ENCODE peak calls at places on chromosomes 16 and 17, in nine cellular contexts. One of them, this sample, is unnamed.

GRCh38 chr16:16031401-16031800 is 82.0 kb downstream of the ABCC1 start:
- DNase-seq in BJ: no peak
- DNase-seq in DMS153: no peak
- DNase-seq in dermis blood vessel endothelial cell: no peak
- DNase-seq in activated T-cell treated with anti-CD3 and anti-CD28 coated beads, Interleukin-2, amount 50 U/mL, for 72 hours: no peak
- DNase-seq in K562: no peak
- DNase-seq in renal cortical epithelial cell: no peak
- DNase-seq in HTR-8/SVneo: no peak
- DNase-seq in stimulated activated CD8-positive, alpha-beta memory T cell treated with anti-CD3 and anti-CD28 coated beads, Interleukin-2, amount 100 ng/mL, for 48 hours: no peak
- DNase-seq in this sample: no peak

GRCh38 chr17:30921544-30922196 is at the start of gene ADAP2:
- DNase-seq in HTR-8/SVneo: peak; percentile 66
- DNase-seq in BJ: no peak
- DNase-seq in K562: peak; percentile 72
- DNase-seq in DMS153: no peak
- DNase-seq in activated T-cell treated with anti-CD3 and anti-CD28 coated beads, Interleukin-2, amount 50 U/mL, for 72 hours: peak; percentile 13
- DNase-seq in dermis blood vessel endothelial cell: peak; percentile 24
- DNase-seq in stimulated activated CD8-positive, alpha-beta memory T cell treated with anti-CD3 and anti-CD28 coated beads, Interleukin-2, amount 100 ng/mL, for 48 hours: no peak
- DNase-seq in renal cortical epithelial cell: no peak
- DNase-seq in this sample: peak; percentile 77

GRCh38 chr17:66733759-66734158 is 101.2 kb upstream of the CACNG5 start:
- DNase-seq in dermis blood vessel endothelial cell: no peak
- DNase-seq in renal cortical epithelial cell: no peak
- DNase-seq in stimulated activated CD8-positive, alpha-beta memory T cell treated with anti-CD3 and anti-CD28 coated beads, Interleukin-2, amount 100 ng/mL, for 48 hours: no peak
- DNase-seq in BJ: no peak
- DNase-seq in HTR-8/SVneo: no peak
- DNase-seq in activated T-cell treated with anti-CD3 and anti-CD28 coated beads, Interleukin-2, amount 50 U/mL, for 72 hours: no peak
- DNase-seq in DMS153: no peak
- DNase-seq in K562: no peak
- DNase-seq in this sample: no peak

GRCh38 chr17:36768355-36768754 is 167.0 kb downstream of the MRM1 start:
- DNase-seq in DMS153: no peak
- DNase-seq in activated T-cell treated with anti-CD3 and anti-CD28 coated beads, Interleukin-2, amount 50 U/mL, for 72 hours: no peak
- DNase-seq in K562: peak; percentile 34
- DNase-seq in BJ: no peak
- DNase-seq in renal cortical epithelial cell: no peak
- DNase-seq in dermis blood vessel endothelial cell: peak; percentile 8
- DNase-seq in stimulated activated CD8-positive, alpha-beta memory T cell treated with anti-CD3 and anti-CD28 coated beads, Interleukin-2, amount 100 ng/mL, for 48 hours: no peak
- DNase-seq in HTR-8/SVneo: peak; percentile 35
- DNase-seq in this sample: no peak

GRCh38 chr16:77317059-77317458 is 117.8 kb downstream of the ADAMTS18 start:
- DNase-seq in K562: no peak
- DNase-seq in stimulated activated CD8-positive, alpha-beta memory T cell treated with anti-CD3 and anti-CD28 coated beads, Interleukin-2, amount 100 ng/mL, for 48 hours: no peak
- DNase-seq in dermis blood vessel endothelial cell: no peak
- DNase-seq in renal cortical epithelial cell: no peak
- DNase-seq in activated T-cell treated with anti-CD3 and anti-CD28 coated beads, Interleukin-2, amount 50 U/mL, for 72 hours: no peak
- DNase-seq in DMS153: no peak
- DNase-seq in HTR-8/SVneo: no peak
- DNase-seq in BJ: no peak
- DNase-seq in this sample: no peak

GRCh38 chr17:14428640-14429029 is 127.8 kb downstream of the HS3ST3B1 start:
- DNase-seq in renal cortical epithelial cell: no peak
- DNase-seq in DMS153: no peak
- DNase-seq in K562: no peak
- DNase-seq in HTR-8/SVneo: no peak
- DNase-seq in stimulated activated CD8-positive, alpha-beta memory T cell treated with anti-CD3 and anti-CD28 coated beads, Interleukin-2, amount 100 ng/mL, for 48 hours: peak; percentile 4
- DNase-seq in BJ: no peak
- DNase-seq in activated T-cell treated with anti-CD3 and anti-CD28 coated beads, Interleukin-2, amount 50 U/mL, for 72 hours: peak; percentile 39
- DNase-seq in dermis blood vessel endothelial cell: no peak
- DNase-seq in this sample: no peak

GRCh38 chr16:85017151-85017550 is 5.8 kb upstream of the ZDHHC7 start:
- DNase-seq in K562: no peak
- DNase-seq in DMS153: no peak
- DNase-seq in activated T-cell treated with anti-CD3 and anti-CD28 coated beads, Interleukin-2, amount 50 U/mL, for 72 hours: peak; percentile 12
- DNase-seq in dermis blood vessel endothelial cell: no peak
- DNase-seq in renal cortical epithelial cell: no peak
- DNase-seq in BJ: no peak
- DNase-seq in HTR-8/SVneo: no peak
- DNase-seq in stimulated activated CD8-positive, alpha-beta memory T cell treated with anti-CD3 and anti-CD28 coated beads, Interleukin-2, amount 100 ng/mL, for 48 hours: no peak
- DNase-seq in this sample: no peak

GRCh38 chr17:19800571-19800970 is 52.5 kb upstream of the ALDH3A1 start:
- DNase-seq in activated T-cell treated with anti-CD3 and anti-CD28 coated beads, Interleukin-2, amount 50 U/mL, for 72 hours: no peak
- DNase-seq in K562: no peak
- DNase-seq in dermis blood vessel endothelial cell: no peak
- DNase-seq in HTR-8/SVneo: no peak
- DNase-seq in stimulated activated CD8-positive, alpha-beta memory T cell treated with anti-CD3 and anti-CD28 coated beads, Interleukin-2, amount 100 ng/mL, for 48 hours: no peak
- DNase-seq in BJ: no peak
- DNase-seq in renal cortical epithelial cell: no peak
- DNase-seq in DMS153: no peak
- DNase-seq in this sample: no peak

GRCh38 chr17:82382933-82383255 is 11.3 kb downstream of the UTS2R start:
- DNase-seq in HTR-8/SVneo: no peak
- DNase-seq in dermis blood vessel endothelial cell: no peak
- DNase-seq in K562: no peak
- DNase-seq in DMS153: no peak
- DNase-seq in stimulated activated CD8-positive, alpha-beta memory T cell treated with anti-CD3 and anti-CD28 coated beads, Interleukin-2, amount 100 ng/mL, for 48 hours: no peak
- DNase-seq in BJ: no peak
- DNase-seq in activated T-cell treated with anti-CD3 and anti-CD28 coated beads, Interleukin-2, amount 50 U/mL, for 72 hours: no peak
- DNase-seq in renal cortical epithelial cell: no peak
- DNase-seq in this sample: no peak

GRCh38 chr16:67093098-67093732 is 16.5 kb upstream of the PHAF1 start:
- DNase-seq in K562: no peak
- DNase-seq in HTR-8/SVneo: no peak
- DNase-seq in BJ: no peak
- DNase-seq in stimulated activated CD8-positive, alpha-beta memory T cell treated with anti-CD3 and anti-CD28 coated beads, Interleukin-2, amount 100 ng/mL, for 48 hours: no peak
- DNase-seq in DMS153: no peak
- DNase-seq in activated T-cell treated with anti-CD3 and anti-CD28 coated beads, Interleukin-2, amount 50 U/mL, for 72 hours: no peak
- DNase-seq in dermis blood vessel endothelial cell: no peak
- DNase-seq in renal cortical epithelial cell: no peak
- DNase-seq in this sample: no peak

GRCh38 chr17:40478486-40478885 is 22.9 kb downstream of the TNS4 start:
- DNase-seq in activated T-cell treated with anti-CD3 and anti-CD28 coated beads, Interleukin-2, amount 50 U/mL, for 72 hours: no peak
- DNase-seq in renal cortical epithelial cell: no peak
- DNase-seq in K562: no peak
- DNase-seq in DMS153: no peak
- DNase-seq in dermis blood vessel endothelial cell: no peak
- DNase-seq in BJ: no peak
- DNase-seq in stimulated activated CD8-positive, alpha-beta memory T cell treated with anti-CD3 and anti-CD28 coated beads, Interleukin-2, amount 100 ng/mL, for 48 hours: no peak
- DNase-seq in HTR-8/SVneo: no peak
- DNase-seq in this sample: no peak

GRCh38 chr17:81440511-81441244 is 45.4 kb downstream of the BAHCC1 start:
- DNase-seq in BJ: no peak
- DNase-seq in stimulated activated CD8-positive, alpha-beta memory T cell treated with anti-CD3 and anti-CD28 coated beads, Interleukin-2, amount 100 ng/mL, for 48 hours: no peak
- DNase-seq in dermis blood vessel endothelial cell: peak; percentile 53
- DNase-seq in K562: peak; percentile 86
- DNase-seq in HTR-8/SVneo: peak; percentile 37
- DNase-seq in renal cortical epithelial cell: no peak
- DNase-seq in activated T-cell treated with anti-CD3 and anti-CD28 coated beads, Interleukin-2, amount 50 U/mL, for 72 hours: peak; percentile 19
- DNase-seq in DMS153: no peak
- DNase-seq in this sample: no peak

GRCh38 chr17:40556198-40556661 is 9.0 kb downstream of the CCR7 start:
- DNase-seq in renal cortical epithelial cell: no peak
- DNase-seq in stimulated activated CD8-positive, alpha-beta memory T cell treated with anti-CD3 and anti-CD28 coated beads, Interleukin-2, amount 100 ng/mL, for 48 hours: no peak
- DNase-seq in DMS153: no peak
- DNase-seq in HTR-8/SVneo: no peak
- DNase-seq in K562: no peak
- DNase-seq in dermis blood vessel endothelial cell: no peak
- DNase-seq in BJ: no peak
- DNase-seq in activated T-cell treated with anti-CD3 and anti-CD28 coated beads, Interleukin-2, amount 50 U/mL, for 72 hours: peak; percentile 2
- DNase-seq in this sample: no peak

GRCh38 chr16:2148714-2149629 is 547 bp downstream of the RAB26 start:
- DNase-seq in dermis blood vessel endothelial cell: no peak
- DNase-seq in renal cortical epithelial cell: no peak
- DNase-seq in HTR-8/SVneo: no peak
- DNase-seq in activated T-cell treated with anti-CD3 and anti-CD28 coated beads, Interleukin-2, amount 50 U/mL, for 72 hours: peak; percentile 50
- DNase-seq in BJ: no peak
- DNase-seq in K562: peak; percentile 57
- DNase-seq in stimulated activated CD8-positive, alpha-beta memory T cell treated with anti-CD3 and anti-CD28 coated beads, Interleukin-2, amount 100 ng/mL, for 48 hours: no peak
- DNase-seq in DMS153: no peak
- DNase-seq in this sample: no peak

GRCh38 chr17:19876524-19877161 is 8.9 kb upstream of the ULK2 start:
- DNase-seq in activated T-cell treated with anti-CD3 and anti-CD28 coated beads, Interleukin-2, amount 50 U/mL, for 72 hours: peak; percentile 19
- DNase-seq in K562: no peak
- DNase-seq in renal cortical epithelial cell: no peak
- DNase-seq in BJ: no peak
- DNase-seq in dermis blood vessel endothelial cell: no peak
- DNase-seq in DMS153: no peak
- DNase-seq in HTR-8/SVneo: no peak
- DNase-seq in stimulated activated CD8-positive, alpha-beta memory T cell treated with anti-CD3 and anti-CD28 coated beads, Interleukin-2, amount 100 ng/mL, for 48 hours: no peak
- DNase-seq in this sample: peak; percentile 33

GRCh38 chr17:66889480-66890230 is 54.7 kb downstream of the CACNG5 start:
- DNase-seq in activated T-cell treated with anti-CD3 and anti-CD28 coated beads, Interleukin-2, amount 50 U/mL, for 72 hours: no peak
- DNase-seq in HTR-8/SVneo: no peak
- DNase-seq in DMS153: no peak
- DNase-seq in K562: no peak
- DNase-seq in renal cortical epithelial cell: no peak
- DNase-seq in BJ: no peak
- DNase-seq in dermis blood vessel endothelial cell: no peak
- DNase-seq in stimulated activated CD8-positive, alpha-beta memory T cell treated with anti-CD3 and anti-CD28 coated beads, Interleukin-2, amount 100 ng/mL, for 48 hours: no peak
- DNase-seq in this sample: no peak

GRCh38 chr17:64357191-64357981 is 33.3 kb downstream of the PECAM1 start:
- DNase-seq in dermis blood vessel endothelial cell: peak; percentile 96
- DNase-seq in DMS153: no peak
- DNase-seq in stimulated activated CD8-positive, alpha-beta memory T cell treated with anti-CD3 and anti-CD28 coated beads, Interleukin-2, amount 100 ng/mL, for 48 hours: no peak
- DNase-seq in activated T-cell treated with anti-CD3 and anti-CD28 coated beads, Interleukin-2, amount 50 U/mL, for 72 hours: no peak
- DNase-seq in K562: no peak
- DNase-seq in BJ: peak; percentile 99
- DNase-seq in HTR-8/SVneo: peak; percentile 69
- DNase-seq in renal cortical epithelial cell: peak; percentile 77
- DNase-seq in this sample: peak; percentile 41

GRCh38 chr16:84730406-84731106 is 30.8 kb downstream of the USP10 start:
- DNase-seq in HTR-8/SVneo: peak; percentile 81
- DNase-seq in activated T-cell treated with anti-CD3 and anti-CD28 coated beads, Interleukin-2, amount 50 U/mL, for 72 hours: no peak
- DNase-seq in BJ: peak; percentile 85
- DNase-seq in K562: peak; percentile 68
- DNase-seq in DMS153: peak; percentile 48
- DNase-seq in renal cortical epithelial cell: peak; percentile 94
- DNase-seq in dermis blood vessel endothelial cell: peak; percentile 92
- DNase-seq in stimulated activated CD8-positive, alpha-beta memory T cell treated with anti-CD3 and anti-CD28 coated beads, Interleukin-2, amount 100 ng/mL, for 48 hours: no peak
- DNase-seq in this sample: peak; percentile 69

GRCh38 chr17:77247048-77247541 is 106.3 kb downstream of the SEC14L1 start:
- DNase-seq in DMS153: peak; percentile 43
- DNase-seq in HTR-8/SVneo: peak; percentile 86
- DNase-seq in K562: peak; percentile 93
- DNase-seq in BJ: no peak
- DNase-seq in renal cortical epithelial cell: no peak
- DNase-seq in dermis blood vessel endothelial cell: peak; percentile 83
- DNase-seq in activated T-cell treated with anti-CD3 and anti-CD28 coated beads, Interleukin-2, amount 50 U/mL, for 72 hours: peak; percentile 93
- DNase-seq in stimulated activated CD8-positive, alpha-beta memory T cell treated with anti-CD3 and anti-CD28 coated beads, Interleukin-2, amount 100 ng/mL, for 48 hours: peak; percentile 84
- DNase-seq in this sample: peak; percentile 88

This sample was measured in transverse colon.